ENCODE peak calls at places on chromosomes 16 and 17, in seven cellular contexts. T, O, F, V, E, D and M are unnamed samples.
A peak's percentile ranks its signal among the peaks of the same experiment; 100 is the strongest.

GRCh38 chr17:73550561-73550960 is 93.7 kb downstream of the SDK2 start:
- DNase-seq in T (no peak), O (no peak), F (peak; percentile 24), V (no peak), E (no peak), D (no peak), M (no peak)

GRCh38 chr17:57480438-57481196 is 224.3 kb downstream of the MSI2 start:
- DNase-seq in T (no peak), O (no peak), F (peak; percentile 53), V (no peak), E (peak; percentile 19), D (no peak), M (no peak)

GRCh38 chr16:19583665-19584300 is 28.3 kb downstream of the VPS35L start:
- DNase-seq in T (no peak), O (no peak), F (peak; percentile 25), V (no peak), E (peak; percentile 66), D (peak; percentile 41), M (no peak)

GRCh38 chr16:64362193-64362592 is 759.7 kb downstream of the CDH11 start:
- DNase-seq in T (no peak), O (no peak), F (peak; percentile 36), V (no peak), E (no peak), D (no peak), M (no peak)

GRCh38 chr16:11852092-11852809 is 909 bp upstream of the RSL1D1 start:
- DNase-seq in T (no peak), O (no peak), F (no peak), V (no peak), E (peak; percentile 60), D (no peak), M (no peak)

GRCh38 chr16:87561200-87562105 is 40.9 kb upstream of the JPH3 start:
- DNase-seq in T (no peak), O (no peak), F (no peak), V (no peak), E (no peak), D (no peak), M (no peak)

GRCh38 chr16:85582177-85582888 is 30.8 kb upstream of the GSE1 start:
- DNase-seq in T (no peak), O (no peak), F (peak; percentile 61), V (no peak), E (no peak), D (no peak), M (no peak)

GRCh38 chr16:85234310-85235235 is 122.3 kb upstream of the CIBAR2 start:
- DNase-seq in T (no peak), O (no peak), F (peak; percentile 92), V (no peak), E (peak; percentile 30), D (no peak), M (no peak)

GRCh38 chr17:80701730-80702129 is 157.1 kb downstream of the RPTOR start:
- DNase-seq in T (no peak), O (no peak), F (no peak), V (no peak), E (no peak), D (no peak), M (no peak)

GRCh38 chr17:73533127-73533526 is 111.1 kb downstream of the SDK2 start:
- DNase-seq in T (no peak), O (no peak), F (no peak), V (no peak), E (no peak), D (no peak), M (no peak)

GRCh38 chr17:27762527-27763305 is 37.6 kb downstream of the NOS2 start:
- DNase-seq in T (no peak), O (no peak), F (no peak), V (no peak), E (peak; percentile 15), D (peak; percentile 57), M (no peak)

GRCh38 chr16:59573528-59574271 is 839.6 kb upstream of the GOT2 start:
- DNase-seq in T (no peak), O (no peak), F (peak; percentile 56), V (no peak), E (no peak), D (no peak), M (no peak)

GRCh38 chr16:68234188-68235104 is 1.5 kb downstream of the ESRP2 start:
- DNase-seq in T (no peak), O (no peak), F (no peak), V (no peak), E (peak; percentile 99), D (no peak), M (peak; percentile 91)

GRCh38 chr17:2063306-2064146 is 8.6 kb downstream of the HIC1 start:
- DNase-seq in T (no peak), O (no peak), F (no peak), V (no peak), E (no peak), D (no peak), M (no peak)

GRCh38 chr16:50448981-50449380 is 80.2 kb upstream of the BRD7 start:
- DNase-seq in T (no peak), O (no peak), F (no peak), V (no peak), E (no peak), D (no peak), M (no peak)

GRCh38 chr17:72515291-72516065 is 394.7 kb downstream of the SOX9 start:
- DNase-seq in T (no peak), O (no peak), F (peak; percentile 35), V (no peak), E (no peak), D (no peak), M (no peak)